ENCODE peak calls at places on chromosomes 12 and 14, in eight cellular contexts. N is BE2C; S is tibial artery; J is left lung; U is CD4-positive, alpha-beta T cell; K is stomach; C is adrenal gland; T is endothelial cell. R is an unnamed sample.

GRCh38 chr12:45234134-45234865 is 18.4 kb downstream of the ANO6 start:
- DNase-seq in N (peak; percentile 44), S (no peak), J (no peak), U (no peak), K (no peak), C (peak; percentile 73), T (peak; percentile 12), R (no peak)

GRCh38 chr12:15689751-15690191 is 99.4 kb downstream of the EPS8 start:
- DNase-seq in N (no peak), S (no peak), J (no peak), U (no peak), K (no peak), C (no peak), T (no peak), R (no peak)

GRCh38 chr14:25833341-25834121 is 764.3 kb downstream of the NOVA1 start:
- DNase-seq in N (peak; percentile 12), S (no peak), J (no peak), U (no peak), K (peak; percentile 27), C (peak; percentile 24), T (peak; percentile 62), R (no peak)

GRCh38 chr14:92645841-92646478 is 102.5 kb downstream of the LGMN start:
- DNase-seq in N (no peak), S (no peak), J (no peak), U (no peak), K (no peak), C (no peak), T (no peak), R (no peak)

GRCh38 chr12:49910331-49911212 is 6.9 kb upstream of the FAIM2 start:
- DNase-seq in N (no peak), S (no peak), J (peak; percentile 34), U (no peak), K (no peak), C (no peak), T (no peak), R (no peak)

GRCh38 chr14:24364841-24365240 is 3.1 kb upstream of the NFATC4 start:
- DNase-seq in N (no peak), S (no peak), J (no peak), U (no peak), K (no peak), C (no peak), T (no peak), R (no peak)

GRCh38 chr12:98260276-98260675 is 255.1 kb upstream of the TMPO start:
- DNase-seq in N (no peak), S (no peak), J (no peak), U (no peak), K (no peak), C (no peak), T (no peak), R (no peak)

GRCh38 chr12:20426191-20426590 is 57.9 kb downstream of the PDE3A start:
- DNase-seq in N (no peak), S (peak; percentile 74), J (no peak), U (no peak), K (no peak), C (no peak), T (no peak), R (no peak)

GRCh38 chr14:77872971-77873370 is 73.1 kb downstream of the ADCK1 start:
- DNase-seq in N (no peak), S (no peak), J (no peak), U (no peak), K (peak; percentile 62), C (no peak), T (no peak), R (no peak)

GRCh38 chr14:59275668-59276067 is 87.2 kb downstream of the DAAM1 start:
- DNase-seq in N (no peak), S (no peak), J (no peak), U (no peak), K (no peak), C (no peak), T (no peak), R (no peak)

GRCh38 chr12:132423251-132424117 is 66.5 kb upstream of the FBRSL1 start:
- DNase-seq in N (peak; percentile 54), S (no peak), J (peak; percentile 72), U (no peak), K (no peak), C (no peak), T (no peak), R (no peak)

GRCh38 chr14:35248476-35248788 is 43.8 kb upstream of the PSMA6 start:
- DNase-seq in N (no peak), S (no peak), J (no peak), U (no peak), K (no peak), C (no peak), T (no peak), R (no peak)

GRCh38 chr12:11822071-11822818 is 172.8 kb downstream of the ETV6 start:
- DNase-seq in N (no peak), S (no peak), J (no peak), U (no peak), K (peak; percentile 38), C (no peak), T (no peak), R (no peak)

GRCh38 chr12:92771011-92771410 is 68.2 kb downstream of the PLEKHG7 start:
- DNase-seq in N (no peak), S (no peak), J (no peak), U (no peak), K (no peak), C (no peak), T (no peak), R (no peak)

GRCh38 chr14:20609215-20610001 is 18.2 kb upstream of the RNASE12 start:
- DNase-seq in N (peak; percentile 57), S (peak; percentile 83), J (peak; percentile 86), U (peak; percentile 44), K (peak; percentile 76), C (peak; percentile 80), T (peak; percentile 76), R (peak; percentile 54)

GRCh38 chr12:127528576-127528975 is 738.4 kb upstream of the TMEM132C start:
- DNase-seq in N (no peak), S (no peak), J (no peak), U (no peak), K (no peak), C (no peak), T (no peak), R (no peak)

GRCh38 chr12:127531561-127531960 is 735.4 kb upstream of the TMEM132C start:
- DNase-seq in N (no peak), S (no peak), J (no peak), U (no peak), K (no peak), C (no peak), T (no peak), R (no peak)

GRCh38 chr12:127526925-127527324 is 740.0 kb upstream of the TMEM132C start:
- DNase-seq in N (no peak), S (no peak), J (no peak), U (no peak), K (no peak), C (no peak), T (no peak), R (no peak)
- TF ChIP-seq CTCF in N (no peak), S (no peak), J (no peak), U (no peak), K (peak; percentile 13), C (no peak), T (peak; percentile 14), R (no peak)

GRCh38 chr12:90945070-90945649 is 9.8 kb downstream of the CCER1 start:
- DNase-seq in N (no peak), S (no peak), J (no peak), U (no peak), K (no peak), C (no peak), T (no peak), R (no peak)
- TF ChIP-seq CTCF in N (peak; percentile 50), S (peak; percentile 21), J (no peak), U (peak; percentile 54), K (peak; percentile 48), C (no peak), T (peak; percentile 69), R (peak; percentile 37)

DNA sequence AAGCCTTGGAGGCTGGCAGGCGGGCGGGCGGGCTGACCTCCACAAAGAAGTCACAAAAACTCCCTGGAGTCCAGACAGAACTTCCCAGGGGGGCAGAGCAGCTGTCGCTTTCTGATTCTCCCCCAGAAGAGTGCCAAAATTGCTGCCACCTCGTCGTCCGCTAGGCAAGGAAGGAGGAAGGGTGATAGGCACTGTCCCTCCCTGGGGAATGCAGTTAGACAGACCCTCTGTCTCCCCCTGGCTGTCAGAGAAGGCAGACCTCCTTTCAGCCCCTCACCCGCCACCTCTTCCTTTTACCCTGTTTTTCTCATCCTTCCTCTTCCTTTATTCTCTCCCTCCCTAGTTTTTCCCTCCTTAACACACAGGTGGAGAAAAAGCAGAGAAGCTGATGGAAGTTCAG is 18.7 kb downstream of the GRIN2B start:
- DNase-seq in N (peak; percentile 58), S (no peak), J (no peak), U (no peak), K (no peak), C (no peak), T (no peak), R (no peak)
- TF ChIP-seq CTCF in N (peak; percentile 80), S (no peak), J (no peak), U (no peak), K (no peak), C (no peak), T (no peak), R (no peak)

GRCh38 chr14:100165376-100165775 is 5.9 kb upstream of the DEGS2 start:
- DNase-seq in N (no peak), S (no peak), J (peak; percentile 83), U (no peak), K (peak; percentile 72), C (no peak), T (no peak), R (no peak)
- TF ChIP-seq CTCF in N (no peak), S (no peak), J (no peak), U (no peak), K (no peak), C (no peak), T (no peak), R (no peak)

R was measured in natural killer cell.